ENCODE peak calls at places on chromosomes 7 and 10, in five cellular contexts. One of them, this sample, is unnamed.

GRCh38 chr10:90062786-90063185 is 361.4 kb downstream of the KIF20B start:
- DNase-seq in K562: no peak
- DNase-seq in SK-N-SH: no peak
- DNase-seq in PC-3: no peak
- DNase-seq in colonic mucosa: no peak
- DNase-seq in this sample: no peak

GRCh38 chr7:158512042-158512441 is 75.6 kb downstream of the PTPRN2 start:
- DNase-seq in K562: no peak
- DNase-seq in SK-N-SH: no peak
- DNase-seq in colonic mucosa: no peak
- DNase-seq in PC-3: no peak
- DNase-seq in this sample: no peak

GRCh38 chr7:84248267-84248666 is 53.7 kb upstream of the SEMA3A start:
- DNase-seq in SK-N-SH: no peak
- DNase-seq in colonic mucosa: no peak
- DNase-seq in PC-3: no peak
- DNase-seq in K562: no peak
- DNase-seq in this sample: no peak

GRCh38 chr10:44465430-44466115 is 80.7 kb upstream of the CXCL12 start:
- DNase-seq in K562: no peak
- DNase-seq in colonic mucosa: no peak
- DNase-seq in PC-3: no peak
- DNase-seq in SK-N-SH: peak
- DNase-seq in this sample: peak

GRCh38 chr7:30787476-30787875 is 16.3 kb downstream of the MINDY4 start:
- DNase-seq in PC-3: peak
- DNase-seq in colonic mucosa: no peak
- DNase-seq in SK-N-SH: no peak
- DNase-seq in K562: no peak
- DNase-seq in this sample: no peak

GRCh38 chr10:119849031-119849789 is 23.4 kb downstream of the MCMBP start:
- DNase-seq in colonic mucosa: no peak
- DNase-seq in SK-N-SH: no peak
- DNase-seq in K562: no peak
- DNase-seq in PC-3: no peak
- DNase-seq in this sample: no peak

GRCh38 chr10:75655791-75656451 is 224.5 kb downstream of the LRMDA start:
- DNase-seq in SK-N-SH: no peak
- DNase-seq in colonic mucosa: no peak
- DNase-seq in PC-3: peak
- DNase-seq in K562: no peak
- DNase-seq in this sample: no peak

GRCh38 chr7:73304071-73304470 is 4.6 kb downstream of the NSUN5 start:
- DNase-seq in K562: no peak
- DNase-seq in colonic mucosa: no peak
- DNase-seq in SK-N-SH: no peak
- DNase-seq in PC-3: no peak
- DNase-seq in this sample: peak

GRCh38 chr7:6168469-6168868 is 104.0 kb downstream of the CYTH3 start:
- DNase-seq in colonic mucosa: no peak
- DNase-seq in K562: no peak
- DNase-seq in SK-N-SH: no peak
- DNase-seq in PC-3: no peak
- DNase-seq in this sample: no peak

GRCh38 chr7:45566386-45566785 is 7.8 kb upstream of the ADCY1 start:
- DNase-seq in K562: no peak
- DNase-seq in PC-3: no peak
- DNase-seq in SK-N-SH: no peak
- DNase-seq in colonic mucosa: no peak
- DNase-seq in this sample: no peak

GRCh38 chr7:27143022-27143949 is at the start of gene HOXA5:
- DNase-seq in SK-N-SH: peak
- DNase-seq in K562: no peak
- DNase-seq in PC-3: no peak
- DNase-seq in colonic mucosa: peak
- DNase-seq in this sample: peak

GRCh38 chr7:106285801-106286492 is 1.2 kb upstream of the NAMPT start:
- DNase-seq in colonic mucosa: no peak
- DNase-seq in PC-3: no peak
- DNase-seq in K562: no peak
- DNase-seq in SK-N-SH: no peak
- DNase-seq in this sample: no peak

GRCh38 chr7:131501930-131502685 is 54.3 kb downstream of the PODXL start:
- DNase-seq in SK-N-SH: no peak
- DNase-seq in colonic mucosa: no peak
- DNase-seq in K562: no peak
- DNase-seq in PC-3: no peak
- DNase-seq in this sample: no peak

GRCh38 chr10:17028843-17029580 is 100.6 kb downstream of the CUBN start:
- DNase-seq in K562: no peak
- DNase-seq in colonic mucosa: no peak
- DNase-seq in SK-N-SH: no peak
- DNase-seq in PC-3: no peak
- DNase-seq in this sample: no peak
- H3K9ac ChIP-seq in K562: no peak
- H3K9ac ChIP-seq in colonic mucosa: no peak
- H3K9ac ChIP-seq in SK-N-SH: peak
- H3K9ac ChIP-seq in PC-3: peak
- H3K9ac ChIP-seq in this sample: no peak

DNA sequence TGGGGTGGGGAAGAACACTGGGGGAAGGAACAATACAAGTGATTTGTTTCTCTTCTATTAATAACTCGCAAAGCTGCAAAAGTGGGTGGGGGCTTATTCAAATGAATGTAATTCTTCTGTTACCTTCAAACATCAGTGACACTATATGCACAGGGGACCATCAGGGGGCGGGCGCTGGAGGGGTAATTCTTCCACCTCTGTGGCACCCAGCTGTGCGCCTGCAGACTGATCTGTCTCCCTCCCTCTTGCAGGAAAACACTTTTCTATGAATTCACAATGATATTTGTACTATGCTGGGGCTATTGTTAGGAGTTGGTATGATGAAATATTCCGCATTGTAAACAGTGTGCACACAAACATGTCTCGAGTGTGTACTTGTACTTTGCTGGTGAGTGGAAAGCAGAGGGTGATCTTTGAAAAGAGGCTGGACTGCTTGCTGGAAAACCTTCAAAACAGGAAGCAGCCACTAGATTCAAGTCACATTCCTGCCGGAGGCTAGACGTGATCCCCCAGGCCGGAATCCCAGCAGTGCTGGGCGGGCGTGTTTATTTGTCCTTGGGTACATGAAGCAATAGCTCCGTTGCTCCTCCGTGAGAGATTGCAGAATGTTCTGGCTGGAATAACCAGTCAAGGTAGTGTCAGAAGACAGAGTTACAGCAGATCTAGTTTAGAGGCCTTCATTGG is 15.8 kb upstream of the BNIP3 start:
- DNase-seq in SK-N-SH: no peak
- DNase-seq in K562: no peak
- DNase-seq in PC-3: peak
- DNase-seq in colonic mucosa: peak
- DNase-seq in this sample: peak
- H3K4me3 ChIP-seq in SK-N-SH: no peak
- H3K4me3 ChIP-seq in K562: no peak
- H3K4me3 ChIP-seq in PC-3: peak
- H3K4me3 ChIP-seq in colonic mucosa: no peak
- H3K4me3 ChIP-seq in this sample: no peak

GRCh38 chr7:25360471-25360870 is 132.2 kb upstream of the NPVF start:
- DNase-seq in colonic mucosa: no peak
- DNase-seq in SK-N-SH: no peak
- DNase-seq in PC-3: no peak
- DNase-seq in K562: no peak
- DNase-seq in this sample: no peak

GRCh38 chr7:25359471-25360059 is 131.3 kb upstream of the NPVF start:
- DNase-seq in PC-3: no peak
- DNase-seq in colonic mucosa: no peak
- DNase-seq in SK-N-SH: peak
- DNase-seq in K562: no peak
- DNase-seq in this sample: no peak

GRCh38 chr7:25361388-25361787 is 133.1 kb upstream of the NPVF start:
- DNase-seq in K562: no peak
- DNase-seq in PC-3: no peak
- DNase-seq in SK-N-SH: no peak
- DNase-seq in colonic mucosa: no peak
- DNase-seq in this sample: no peak

GRCh38 chr7:25358831-25359350 is 130.6 kb upstream of the NPVF start:
- DNase-seq in K562: no peak
- DNase-seq in PC-3: no peak
- DNase-seq in SK-N-SH: no peak
- DNase-seq in colonic mucosa: no peak
- DNase-seq in this sample: no peak

DNA sequence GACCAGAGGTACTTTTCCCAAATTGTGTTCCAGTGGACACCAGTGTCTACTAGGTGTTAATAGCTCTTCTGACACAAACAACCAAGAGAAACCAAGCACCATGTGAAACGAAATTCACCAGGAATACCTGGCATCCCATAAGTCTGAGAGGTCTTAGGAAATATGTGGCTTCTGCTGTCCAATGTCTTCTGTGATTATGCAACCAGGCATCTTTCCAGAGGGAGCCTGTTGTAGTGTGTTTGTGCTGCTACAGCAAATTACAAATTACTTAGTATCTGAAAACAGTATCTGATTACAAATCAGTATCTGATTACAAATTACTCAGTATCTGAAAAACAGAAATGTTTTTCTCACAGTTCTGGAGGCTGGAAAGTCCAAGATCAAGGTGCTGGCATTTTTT is 133.6 kb upstream of the NPVF start:
- DNase-seq in K562: no peak
- DNase-seq in colonic mucosa: no peak
- DNase-seq in PC-3: no peak
- DNase-seq in SK-N-SH: no peak
- DNase-seq in this sample: no peak
- TF ChIP-seq CTCF in K562: no peak
- TF ChIP-seq CTCF in colonic mucosa: no peak
- TF ChIP-seq CTCF in PC-3: no peak
- TF ChIP-seq CTCF in SK-N-SH: no peak
- TF ChIP-seq CTCF in this sample: no peak

DNA sequence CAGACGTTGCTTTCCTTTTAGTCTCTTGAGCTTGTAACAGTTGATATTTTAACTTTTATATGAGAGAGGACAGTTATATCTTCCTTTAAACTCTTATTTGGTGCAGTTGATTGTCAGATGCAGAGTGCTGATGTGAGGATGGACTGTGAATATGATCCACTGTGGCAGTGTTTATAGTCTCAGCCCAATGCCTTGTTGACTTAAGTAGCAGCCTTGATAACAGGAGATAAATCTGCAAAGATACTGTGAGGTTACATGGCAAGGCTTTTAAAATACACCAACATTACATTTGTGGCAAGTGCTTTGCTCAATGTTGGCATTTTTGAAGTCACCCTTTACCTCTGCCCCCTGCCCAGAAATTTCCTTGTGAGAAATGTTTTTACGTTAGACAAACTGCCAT is 206.7 kb downstream of the AUTS2 start:
- DNase-seq in colonic mucosa: no peak
- DNase-seq in SK-N-SH: no peak
- DNase-seq in K562: no peak
- DNase-seq in PC-3: no peak
- DNase-seq in this sample: no peak
- H3K9ac ChIP-seq in colonic mucosa: no peak
- H3K9ac ChIP-seq in SK-N-SH: no peak
- H3K9ac ChIP-seq in K562: no peak
- H3K9ac ChIP-seq in PC-3: no peak
- H3K9ac ChIP-seq in this sample: no peak

GRCh38 chr7:128271471-128272454 is 30.7 kb downstream of the LEP start:
- DNase-seq in colonic mucosa: no peak
- DNase-seq in K562: no peak
- DNase-seq in PC-3: no peak
- DNase-seq in SK-N-SH: no peak
- DNase-seq in this sample: no peak
- H3K4me3 ChIP-seq in colonic mucosa: no peak
- H3K4me3 ChIP-seq in K562: no peak
- H3K4me3 ChIP-seq in PC-3: no peak
- H3K4me3 ChIP-seq in SK-N-SH: no peak
- H3K4me3 ChIP-seq in this sample: peak

GRCh38 chr10:124125305-124126116 is 32.1 kb upstream of the CHST15 start:
- DNase-seq in SK-N-SH: no peak
- DNase-seq in K562: no peak
- DNase-seq in PC-3: peak
- DNase-seq in colonic mucosa: no peak
- DNase-seq in this sample: peak
- TF ChIP-seq CTCF in SK-N-SH: peak
- TF ChIP-seq CTCF in K562: no peak
- TF ChIP-seq CTCF in PC-3: peak
- TF ChIP-seq CTCF in colonic mucosa: no peak
- TF ChIP-seq CTCF in this sample: no peak

DNA sequence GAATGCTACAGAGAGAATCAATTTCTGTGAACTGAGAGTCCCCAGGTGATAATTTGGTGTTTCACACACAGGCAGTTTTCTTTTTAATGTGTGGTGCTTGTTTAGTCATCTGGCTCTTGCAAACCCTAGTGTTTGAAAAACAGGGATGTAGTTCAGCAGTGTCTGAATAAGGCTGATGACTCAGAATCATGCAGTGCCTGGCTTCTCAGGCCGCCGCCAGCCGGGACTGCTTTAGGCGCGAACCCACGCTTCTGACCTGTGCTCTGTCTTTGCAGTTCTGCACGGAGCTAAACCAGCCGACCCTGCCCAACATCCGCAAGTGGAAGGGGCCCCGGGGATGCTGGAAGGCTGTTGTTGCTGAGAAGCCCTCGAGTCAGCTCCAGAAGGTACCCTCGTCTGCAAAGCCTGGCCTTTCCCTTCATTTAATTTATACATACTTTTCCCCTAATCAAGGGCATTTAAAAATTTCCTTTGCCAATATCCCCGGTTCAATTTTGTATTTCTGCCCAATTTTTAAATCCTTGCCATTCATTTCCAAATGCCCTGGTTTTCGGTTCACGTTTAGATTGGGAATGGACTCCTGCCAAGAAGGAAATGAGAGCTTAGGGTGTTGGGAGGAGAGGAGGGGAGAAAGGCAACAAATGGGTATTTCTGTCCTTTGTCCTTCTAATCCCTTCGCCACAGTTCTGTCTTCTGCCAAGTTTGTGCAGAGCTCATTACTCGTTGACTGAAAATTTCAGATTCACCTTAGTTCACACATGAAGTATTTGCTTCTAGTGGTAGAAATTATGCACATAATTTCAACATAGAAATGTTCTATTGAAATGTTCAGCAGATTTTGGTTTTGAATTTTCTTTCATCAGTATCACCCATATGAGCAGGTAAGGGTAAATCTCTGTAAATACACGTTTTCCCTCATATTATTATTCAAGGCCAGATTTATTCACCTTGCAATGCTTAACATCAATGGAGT is 108.5 kb upstream of the ANLN start:
- DNase-seq in PC-3: peak
- DNase-seq in SK-N-SH: peak
- DNase-seq in colonic mucosa: peak
- DNase-seq in K562: no peak
- DNase-seq in this sample: peak
- H3K9ac ChIP-seq in PC-3: peak
- H3K9ac ChIP-seq in SK-N-SH: peak
- H3K9ac ChIP-seq in colonic mucosa: peak
- H3K9ac ChIP-seq in K562: no peak
- H3K9ac ChIP-seq in this sample: no peak